ENCODE peak calls at places on chromosome 7, in four cellular contexts. D, R, B and Z are unnamed samples.
A peak's percentile ranks its signal among the peaks of the same experiment; 100 is the strongest.

GRCh38 chr7:50978633-50979215 is 196.0 kb upstream of the GRB10 start:
- DNase-seq in R (no peak), B (no peak), D (peak; percentile 8), Z (no peak)

GRCh38 chr7:99387912-99388311 is 13.4 kb downstream of the ARPC1B start:
- DNase-seq in B (no peak), D (no peak), R (no peak), Z (no peak)

GRCh38 chr7:121872831-121873764 is at the start of gene PTPRZ1:
- DNase-seq in B (peak; percentile 44), R (peak; percentile 86), D (peak; percentile 55), Z (peak; percentile 68)

GRCh38 chr7:106346167-106346677 is 61.4 kb upstream of the NAMPT start:
- DNase-seq in D (no peak), R (no peak), B (no peak), Z (no peak)

GRCh38 chr7:54697659-54698186 is 61.3 kb downstream of the SEC61G start:
- DNase-seq in B (no peak), R (no peak), D (no peak), Z (no peak)

GRCh38 chr7:75624134-75624832 is 114.5 kb downstream of the HIP1 start:
- DNase-seq in B (no peak), D (peak; percentile 57), R (no peak), Z (no peak)

GRCh38 chr7:116363637-116364432 is 135.7 kb upstream of the CAV2 start:
- DNase-seq in R (no peak), D (peak; percentile 15), B (no peak), Z (no peak)

GRCh38 chr7:11212816-11213215 is 239.1 kb downstream of the PHF14 start:
- DNase-seq in D (peak; percentile 10), B (no peak), R (no peak), Z (no peak)

GRCh38 chr7:16753932-16754571 is 497 bp downstream of the TSPAN13 start:
- DNase-seq in R (peak; percentile 80), B (peak; percentile 59), D (peak; percentile 60), Z (no peak)

GRCh38 chr7:70810558-70811139 is 321.3 kb upstream of the GALNT17 start:
- DNase-seq in R (no peak), D (no peak), B (no peak), Z (no peak)

GRCh38 chr7:132771301-132771730 is 195.0 kb upstream of the PLXNA4 start:
- DNase-seq in B (no peak), R (no peak), D (peak; percentile 41), Z (no peak)

GRCh38 chr7:43220250-43220649 is 107.8 kb downstream of the HECW1 start:
- DNase-seq in D (peak; percentile 89), R (no peak), B (no peak), Z (no peak)

GRCh38 chr7:66099551-66100407 is 14.9 kb upstream of the CRCP start:
- DNase-seq in R (peak; percentile 66), D (peak; percentile 87), B (peak; percentile 61), Z (no peak)

GRCh38 chr7:16740996-16741395 is 12.6 kb upstream of the TSPAN13 start:
- DNase-seq in B (no peak), R (no peak), D (no peak), Z (no peak)

GRCh38 chr7:150732786-150733733 is 4.2 kb upstream of the GIMAP5 start:
- DNase-seq in R (no peak), D (no peak), B (no peak), Z (no peak)
- H3K27me3 ChIP-seq in R (peaks cover 71% of the 10 kb centered on the region), D (no peaks in the 10 kb centered on the region), B (no peaks in the 10 kb centered on the region), Z (peaks cover 61% of the 10 kb centered on the region)

GRCh38 chr7:130973637-130974036 is 239.6 kb upstream of the KLF14 start:
- DNase-seq in R (no peak), D (no peak), B (no peak), Z (no peak)

GRCh38 chr7:130975731-130976130 is 241.7 kb upstream of the KLF14 start:
- DNase-seq in B (no peak), R (no peak), D (no peak), Z (no peak)

GRCh38 chr7:130974794-130975193 is 240.8 kb upstream of the KLF14 start:
- DNase-seq in B (no peak), D (no peak), R (no peak), Z (no peak)

GRCh38 chr7:130972201-130972600 is 238.2 kb upstream of the KLF14 start:
- DNase-seq in B (no peak), R (no peak), D (no peak), Z (no peak)

DNA sequence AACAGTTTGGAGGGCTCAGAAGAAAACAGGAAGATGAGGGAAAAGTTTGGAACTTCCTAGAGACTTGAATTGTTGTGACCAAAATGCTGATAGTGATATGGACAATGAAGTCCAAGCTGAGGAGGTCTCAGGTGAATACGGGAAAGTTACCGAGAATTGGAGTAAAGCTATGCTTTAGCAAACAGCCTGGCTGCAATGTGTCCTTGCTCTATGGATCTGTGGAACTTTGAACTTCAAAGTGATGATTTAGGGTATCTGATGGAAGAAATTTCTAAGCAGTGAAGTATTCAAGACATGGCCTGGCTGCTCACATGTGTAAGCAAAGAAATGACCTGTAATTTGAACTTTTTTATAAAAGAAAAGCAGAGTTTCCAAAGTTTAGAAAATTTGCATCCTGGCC is 240.2 kb upstream of the KLF14 start:
- DNase-seq in B (no peak), D (no peak), R (no peak), Z (no peak)
- H3K27me3 ChIP-seq in B (no peaks in the 10 kb centered on the region), D (no peaks in the 10 kb centered on the region), R (no peaks in the 10 kb centered on the region), Z (no peaks in the 10 kb centered on the region)

DNA sequence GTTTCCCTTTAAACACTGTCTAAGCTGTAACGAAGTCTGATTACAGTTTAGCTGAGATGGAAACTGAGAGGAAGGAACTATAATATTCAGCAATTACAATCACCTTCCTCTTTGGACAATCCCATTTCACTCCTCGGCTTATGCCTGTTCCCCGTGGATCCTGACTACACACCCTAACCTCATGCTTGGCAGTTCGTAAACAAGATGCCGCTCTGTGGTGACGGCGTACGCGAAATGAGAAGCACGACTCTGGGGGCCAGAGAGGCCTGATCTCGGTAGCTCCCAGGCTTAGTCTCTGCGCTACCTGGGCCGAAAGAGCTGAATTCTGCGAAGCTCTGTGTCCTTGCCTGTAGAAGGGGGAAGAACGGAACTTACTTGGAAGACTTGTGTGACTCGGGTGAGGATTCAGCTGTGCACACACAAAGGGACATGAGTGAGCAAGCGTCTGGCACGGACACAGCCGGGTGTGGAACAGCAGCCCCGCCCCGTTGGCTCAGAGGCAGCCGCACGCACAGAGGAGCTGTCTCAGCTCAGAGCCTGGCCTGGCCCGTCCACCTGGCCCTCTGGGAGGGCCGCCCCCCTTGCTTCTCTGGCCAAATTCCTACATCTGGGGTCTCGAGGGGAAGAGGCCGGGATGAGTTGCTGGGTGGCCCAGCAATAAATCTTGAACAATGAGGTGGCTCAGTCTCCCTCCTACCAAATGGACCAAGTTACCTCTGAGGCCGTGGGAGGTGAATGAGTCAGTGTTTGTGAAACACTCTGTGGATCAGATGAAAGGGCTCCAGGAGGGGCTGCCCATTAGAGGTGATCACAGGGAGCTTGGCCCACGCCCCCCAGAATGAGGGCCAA is 83.9 kb downstream of the PDGFA start:
- DNase-seq in R (no peak), D (peak; percentile 76), B (no peak), Z (no peak)
- H3K27me3 ChIP-seq in R (no peaks in the 10 kb centered on the region), D (peaks cover 3% of the 10 kb centered on the region), B (no peaks in the 10 kb centered on the region), Z (no peaks in the 10 kb centered on the region)

DNA sequence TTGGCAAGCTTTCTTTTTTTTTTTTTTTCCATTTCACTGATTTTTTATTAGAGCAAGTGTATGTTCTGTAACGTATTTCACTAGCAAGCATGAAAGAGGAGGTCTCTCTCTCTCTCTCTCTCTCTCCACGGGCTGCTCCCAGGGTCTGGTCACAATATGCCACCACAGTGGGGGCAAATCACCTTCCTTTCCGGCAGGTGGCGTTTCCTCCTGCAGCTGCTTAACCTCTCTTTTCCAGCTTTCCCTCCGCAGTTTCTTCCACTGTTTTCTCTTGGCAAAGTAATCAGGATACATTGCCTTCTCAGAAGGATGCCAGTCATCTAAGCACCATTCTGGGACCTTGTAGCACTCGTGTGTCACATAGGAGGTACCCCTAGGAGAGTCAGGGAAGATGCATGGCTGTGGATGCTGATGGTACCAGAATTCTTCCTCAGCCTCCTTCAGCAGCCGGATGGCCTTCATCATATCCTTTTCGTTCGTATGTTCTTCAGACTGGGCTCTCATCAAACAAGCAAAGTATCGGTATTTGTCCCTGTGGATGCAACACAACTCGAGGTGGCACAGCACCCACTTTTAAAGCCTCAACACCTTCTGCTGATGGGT is 197.3 kb upstream of the PODXL start:
- DNase-seq in B (no peak), D (peak; percentile 13), R (peak; percentile 66), Z (no peak)
- H3K27me3 ChIP-seq in B (no peaks in the 10 kb centered on the region), D (no peaks in the 10 kb centered on the region), R (no peaks in the 10 kb centered on the region), Z (no peaks in the 10 kb centered on the region)

GRCh38 chr7:29364661-29365060 is 170.1 kb downstream of the CHN2 start:
- DNase-seq in D (no peak), R (no peak), B (no peak), Z (no peak)
- H3K27me3 ChIP-seq in D (peaks cover 39% of the 10 kb centered on the region), R (no peaks in the 10 kb centered on the region), B (no peaks in the 10 kb centered on the region), Z (no peaks in the 10 kb centered on the region)